ENCODE peak calls at places on chromosomes 6 and 20, in nine cellular contexts. One of them, this sample, is unnamed.
A peak's percentile ranks its signal among the peaks of the same experiment; 100 is the strongest.

GRCh38 chr6:37501632-37502466 is 2.2 kb upstream of the CCDC167 start:
- ATAC-seq in gastroesophageal sphincter: no peak
- ATAC-seq in heart left ventricle: no peak
- ATAC-seq in Right ventricle myocardium superior: no peak
- ATAC-seq in stimulated activated naive CD8-positive, alpha-beta T cell treated with anti-CD3 and anti-CD28 coated beads, Interleukin-15, amount 100 ng/mL, for 72 hours: no peak
- ATAC-seq in omental fat pad: no peak
- ATAC-seq in activated naive CD4-positive, alpha-beta T cell treated with anti-CD3 and anti-CD28 coated beads, Interleukin-2, amount 50 U/mL, for 72 hours: no peak
- ATAC-seq in CD8-positive, alpha-beta T cell: peak; percentile 8
- ATAC-seq in pancreas: no peak
- ATAC-seq in this sample: no peak

GRCh38 chr6:151263967-151264366 is 24.2 kb downstream of the AKAP12 start:
- ATAC-seq in activated naive CD4-positive, alpha-beta T cell treated with anti-CD3 and anti-CD28 coated beads, Interleukin-2, amount 50 U/mL, for 72 hours: no peak
- ATAC-seq in stimulated activated naive CD8-positive, alpha-beta T cell treated with anti-CD3 and anti-CD28 coated beads, Interleukin-15, amount 100 ng/mL, for 72 hours: no peak
- ATAC-seq in gastroesophageal sphincter: peak; percentile 74
- ATAC-seq in omental fat pad: no peak
- ATAC-seq in CD8-positive, alpha-beta T cell: no peak
- ATAC-seq in pancreas: no peak
- ATAC-seq in heart left ventricle: peak; percentile 49
- ATAC-seq in Right ventricle myocardium superior: peak; percentile 72
- ATAC-seq in this sample: no peak

GRCh38 chr6:161117329-161117707 is 125.7 kb downstream of the MAP3K4 start:
- ATAC-seq in omental fat pad: no peak
- ATAC-seq in pancreas: no peak
- ATAC-seq in stimulated activated naive CD8-positive, alpha-beta T cell treated with anti-CD3 and anti-CD28 coated beads, Interleukin-15, amount 100 ng/mL, for 72 hours: no peak
- ATAC-seq in activated naive CD4-positive, alpha-beta T cell treated with anti-CD3 and anti-CD28 coated beads, Interleukin-2, amount 50 U/mL, for 72 hours: no peak
- ATAC-seq in Right ventricle myocardium superior: no peak
- ATAC-seq in heart left ventricle: no peak
- ATAC-seq in CD8-positive, alpha-beta T cell: no peak
- ATAC-seq in gastroesophageal sphincter: no peak
- ATAC-seq in this sample: no peak

GRCh38 chr20:40869416-40870147 is 159.0 kb upstream of the TOP1 start:
- ATAC-seq in CD8-positive, alpha-beta T cell: no peak
- ATAC-seq in pancreas: no peak
- ATAC-seq in Right ventricle myocardium superior: no peak
- ATAC-seq in omental fat pad: no peak
- ATAC-seq in stimulated activated naive CD8-positive, alpha-beta T cell treated with anti-CD3 and anti-CD28 coated beads, Interleukin-15, amount 100 ng/mL, for 72 hours: no peak
- ATAC-seq in gastroesophageal sphincter: no peak
- ATAC-seq in heart left ventricle: no peak
- ATAC-seq in activated naive CD4-positive, alpha-beta T cell treated with anti-CD3 and anti-CD28 coated beads, Interleukin-2, amount 50 U/mL, for 72 hours: no peak
- ATAC-seq in this sample: no peak

GRCh38 chr6:16236648-16237199 is 1.7 kb upstream of the GMPR start:
- ATAC-seq in stimulated activated naive CD8-positive, alpha-beta T cell treated with anti-CD3 and anti-CD28 coated beads, Interleukin-15, amount 100 ng/mL, for 72 hours: no peak
- ATAC-seq in omental fat pad: no peak
- ATAC-seq in Right ventricle myocardium superior: no peak
- ATAC-seq in gastroesophageal sphincter: no peak
- ATAC-seq in activated naive CD4-positive, alpha-beta T cell treated with anti-CD3 and anti-CD28 coated beads, Interleukin-2, amount 50 U/mL, for 72 hours: no peak
- ATAC-seq in pancreas: no peak
- ATAC-seq in CD8-positive, alpha-beta T cell: no peak
- ATAC-seq in heart left ventricle: no peak
- ATAC-seq in this sample: peak; percentile 64

GRCh38 chr6:39425346-39426056 is 103.0 kb upstream of the KCNK16 start:
- ATAC-seq in stimulated activated naive CD8-positive, alpha-beta T cell treated with anti-CD3 and anti-CD28 coated beads, Interleukin-15, amount 100 ng/mL, for 72 hours: no peak
- ATAC-seq in Right ventricle myocardium superior: no peak
- ATAC-seq in CD8-positive, alpha-beta T cell: no peak
- ATAC-seq in gastroesophageal sphincter: no peak
- ATAC-seq in heart left ventricle: no peak
- ATAC-seq in activated naive CD4-positive, alpha-beta T cell treated with anti-CD3 and anti-CD28 coated beads, Interleukin-2, amount 50 U/mL, for 72 hours: no peak
- ATAC-seq in pancreas: no peak
- ATAC-seq in omental fat pad: no peak
- ATAC-seq in this sample: no peak

GRCh38 chr6:1892716-1893115 is 283.0 kb downstream of the FOXC1 start:
- ATAC-seq in CD8-positive, alpha-beta T cell: no peak
- ATAC-seq in activated naive CD4-positive, alpha-beta T cell treated with anti-CD3 and anti-CD28 coated beads, Interleukin-2, amount 50 U/mL, for 72 hours: no peak
- ATAC-seq in Right ventricle myocardium superior: no peak
- ATAC-seq in heart left ventricle: no peak
- ATAC-seq in gastroesophageal sphincter: no peak
- ATAC-seq in pancreas: no peak
- ATAC-seq in stimulated activated naive CD8-positive, alpha-beta T cell treated with anti-CD3 and anti-CD28 coated beads, Interleukin-15, amount 100 ng/mL, for 72 hours: no peak
- ATAC-seq in omental fat pad: no peak
- ATAC-seq in this sample: no peak

GRCh38 chr20:59024111-59024530 is 4.9 kb downstream of the TUBB1 start:
- ATAC-seq in pancreas: no peak
- ATAC-seq in heart left ventricle: no peak
- ATAC-seq in omental fat pad: no peak
- ATAC-seq in Right ventricle myocardium superior: peak; percentile 14
- ATAC-seq in stimulated activated naive CD8-positive, alpha-beta T cell treated with anti-CD3 and anti-CD28 coated beads, Interleukin-15, amount 100 ng/mL, for 72 hours: no peak
- ATAC-seq in activated naive CD4-positive, alpha-beta T cell treated with anti-CD3 and anti-CD28 coated beads, Interleukin-2, amount 50 U/mL, for 72 hours: no peak
- ATAC-seq in gastroesophageal sphincter: no peak
- ATAC-seq in CD8-positive, alpha-beta T cell: no peak
- ATAC-seq in this sample: no peak

GRCh38 chr20:32510601-32511357 is 74.4 kb downstream of the NOL4L start:
- ATAC-seq in stimulated activated naive CD8-positive, alpha-beta T cell treated with anti-CD3 and anti-CD28 coated beads, Interleukin-15, amount 100 ng/mL, for 72 hours: peak; percentile 61
- ATAC-seq in activated naive CD4-positive, alpha-beta T cell treated with anti-CD3 and anti-CD28 coated beads, Interleukin-2, amount 50 U/mL, for 72 hours: peak; percentile 42
- ATAC-seq in pancreas: peak; percentile 51
- ATAC-seq in CD8-positive, alpha-beta T cell: peak; percentile 13
- ATAC-seq in Right ventricle myocardium superior: no peak
- ATAC-seq in heart left ventricle: no peak
- ATAC-seq in gastroesophageal sphincter: no peak
- ATAC-seq in omental fat pad: no peak
- ATAC-seq in this sample: peak; percentile 16

This sample was measured in stimulated activated memory B cell treated with anti-CD40 and anti-IgM and Interleukin-4, amounts not matched to agents 10 μg/mL and 1 μg/mL and 100 μg/mL, for 72 hours.